ENCODE peak calls at places on chromosomes 1 and 21, in seven cellular contexts. L is colonic mucosa; E is stomach; J is stimulated activated naive CD8-positive, alpha-beta T cell treated with anti-CD3 and anti-CD28 coated beads, Interleukin-15, Interleukin-2, amounts not matched to agents 100 U/mL and 50 U/mL, for 24 hours; D is mucosa of gallbladder; K is NB4; X is stimulated activated CD8-positive, alpha-beta memory T cell treated with anti-CD3 and anti-CD28 coated beads, Interleukin-15, amount 100 ng/mL, for 4 hours. H is an unnamed sample.
A peak's percentile ranks its signal among the peaks of the same experiment; 100 is the strongest.

GRCh38 chr1:6673816-6674398 is 27.7 kb downstream of the DNAJC11 start:
- DNase-seq in L (no peak), E (no peak), J (no peak), D (no peak), K (no peak), X (no peak), H (no peak)

GRCh38 chr1:38778051-38778450 is 81.5 kb downstream of the RRAGC start:
- DNase-seq in L (no peak), E (no peak), J (no peak), D (no peak), K (no peak), X (no peak), H (no peak)

GRCh38 chr1:76426606-76427005 is 352.1 kb downstream of the ST6GALNAC3 start:
- DNase-seq in L (no peak), E (no peak), J (no peak), D (no peak), K (no peak), X (no peak), H (no peak)

GRCh38 chr1:227731696-227732585 is 3.2 kb downstream of the JMJD4 start:
- DNase-seq in L (peak; percentile 14), E (no peak), J (no peak), D (no peak), K (no peak), X (no peak), H (no peak)

GRCh38 chr1:25568834-25569598 is 25.6 kb downstream of the LDLRAP1 start:
- DNase-seq in L (no peak), E (no peak), J (peak; percentile 64), D (no peak), K (peak; percentile 67), X (no peak), H (no peak)

GRCh38 chr1:53371851-53372250 is 44.0 kb upstream of the LRP8 start:
- DNase-seq in L (no peak), E (no peak), J (no peak), D (no peak), K (no peak), X (no peak), H (no peak)

GRCh38 chr1:201562659-201563405 is 23.9 kb downstream of the NAV1 start:
- DNase-seq in L (no peak), E (no peak), J (no peak), D (no peak), K (no peak), X (no peak), H (no peak)

GRCh38 chr1:197958438-197958837 is 41.3 kb downstream of the LHX9 start:
- DNase-seq in L (no peak), E (no peak), J (no peak), D (no peak), K (no peak), X (no peak), H (no peak)

GRCh38 chr1:38522998-38523939 is 336.3 kb downstream of the RRAGC start:
- DNase-seq in L (no peak), E (no peak), J (no peak), D (no peak), K (no peak), X (no peak), H (no peak)

GRCh38 chr21:27827972-27828371 is 861.1 kb upstream of the ADAMTS5 start:
- DNase-seq in L (no peak), E (no peak), J (no peak), D (no peak), K (no peak), X (no peak), H (no peak)

GRCh38 chr1:11174271-11174942 is 14.7 kb upstream of the ANGPTL7 start:
- DNase-seq in L (no peak), E (no peak), J (no peak), D (no peak), K (no peak), X (no peak), H (no peak)

GRCh38 chr1:167161242-167161641 is 59.4 kb upstream of the POU2F1 start:
- DNase-seq in L (no peak), E (no peak), J (no peak), D (no peak), K (no peak), X (no peak), H (no peak)

GRCh38 chr1:93814059-93814794 is 64.8 kb downstream of the DNTTIP2 start:
- DNase-seq in L (peak; percentile 69), E (peak; percentile 68), J (peak; percentile 42), D (peak; percentile 72), K (peak; percentile 73), X (no peak), H (peak; percentile 30)

GRCh38 chr1:32351859-32352745 is 10.2 kb downstream of the FAM229A start:
- DNase-seq in L (peak; percentile 52), E (peak; percentile 38), J (peak; percentile 25), D (peak; percentile 42), K (peak; percentile 52), X (no peak), H (peak; percentile 68)

H was measured in left colon.